ENCODE peak calls at places on chromosomes 4 and X, in eight cellular contexts. One of them, this sample, is unnamed.

GRCh38 chr4:8820178-8821102 is 51.2 kb downstream of the HMX1 start:
- DNase-seq in GM12891: no peak
- DNase-seq in A549: no peak
- DNase-seq in body of pancreas: no peak
- DNase-seq in uterus: no peak
- DNase-seq in tibial nerve: no peak
- DNase-seq in IMR-90: no peak
- DNase-seq in heart left ventricle: no peak
- DNase-seq in this sample: no peak

GRCh38 chr4:178671766-178672165 is 1229.5 kb upstream of the AGA start:
- DNase-seq in GM12891: no peak
- DNase-seq in A549: no peak
- DNase-seq in body of pancreas: no peak
- DNase-seq in uterus: no peak
- DNase-seq in tibial nerve: no peak
- DNase-seq in IMR-90: no peak
- DNase-seq in heart left ventricle: no peak
- DNase-seq in this sample: no peak

GRCh38 chrX:153614818-153615217 is 15.9 kb upstream of the CCNQ start:
- DNase-seq in GM12891: no peak
- DNase-seq in A549: no peak
- DNase-seq in body of pancreas: no peak
- DNase-seq in uterus: no peak
- DNase-seq in tibial nerve: no peak
- DNase-seq in IMR-90: no peak
- DNase-seq in heart left ventricle: no peak
- DNase-seq in this sample: no peak

GRCh38 chrX:6120329-6120728 is 108.3 kb downstream of the NLGN4X start:
- DNase-seq in GM12891: no peak
- DNase-seq in A549: no peak
- DNase-seq in body of pancreas: no peak
- DNase-seq in uterus: no peak
- DNase-seq in tibial nerve: no peak
- DNase-seq in IMR-90: no peak
- DNase-seq in heart left ventricle: no peak
- DNase-seq in this sample: no peak

GRCh38 chr4:8295471-8295870 is 25.9 kb downstream of the HTRA3 start:
- DNase-seq in GM12891: no peak
- DNase-seq in A549: no peak
- DNase-seq in body of pancreas: no peak
- DNase-seq in uterus: peak; percentile 8
- DNase-seq in tibial nerve: no peak
- DNase-seq in IMR-90: no peak
- DNase-seq in heart left ventricle: no peak
- DNase-seq in this sample: no peak

GRCh38 chr4:152102184-152103000 is 341.6 kb upstream of the GATB start:
- DNase-seq in GM12891: no peak
- DNase-seq in A549: no peak
- DNase-seq in body of pancreas: no peak
- DNase-seq in uterus: no peak
- DNase-seq in tibial nerve: no peak
- DNase-seq in IMR-90: peak; percentile 92
- DNase-seq in heart left ventricle: no peak
- DNase-seq in this sample: no peak

GRCh38 chrX:49177338-49177833 is 5.7 kb downstream of the PLP2 start:
- DNase-seq in GM12891: no peak
- DNase-seq in A549: no peak
- DNase-seq in body of pancreas: no peak
- DNase-seq in uterus: no peak
- DNase-seq in tibial nerve: no peak
- DNase-seq in IMR-90: no peak
- DNase-seq in heart left ventricle: no peak
- DNase-seq in this sample: peak; percentile 93

GRCh38 chrX:6021316-6022091 is 207.2 kb downstream of the NLGN4X start:
- DNase-seq in GM12891: peak; percentile 1
- DNase-seq in A549: no peak
- DNase-seq in body of pancreas: peak; percentile 29
- DNase-seq in uterus: no peak
- DNase-seq in tibial nerve: peak; percentile 13
- DNase-seq in IMR-90: peak; percentile 0
- DNase-seq in heart left ventricle: no peak
- DNase-seq in this sample: peak; percentile 0

GRCh38 chr4:2413821-2414610 is 4.4 kb downstream of the ZFYVE28 start:
- DNase-seq in GM12891: no peak
- DNase-seq in A549: no peak
- DNase-seq in body of pancreas: no peak
- DNase-seq in uterus: no peak
- DNase-seq in tibial nerve: no peak
- DNase-seq in IMR-90: no peak
- DNase-seq in heart left ventricle: peak; percentile 24
- DNase-seq in this sample: no peak

GRCh38 chr4:44071959-44072955 is 376.4 kb downstream of the KCTD8 start:
- DNase-seq in GM12891: no peak
- DNase-seq in A549: no peak
- DNase-seq in body of pancreas: no peak
- DNase-seq in uterus: no peak
- DNase-seq in tibial nerve: no peak
- DNase-seq in IMR-90: no peak
- DNase-seq in heart left ventricle: no peak
- DNase-seq in this sample: no peak

GRCh38 chr4:81069706-81070331 is 39.3 kb downstream of the BMP3 start:
- DNase-seq in GM12891: no peak
- DNase-seq in A549: peak; percentile 7
- DNase-seq in body of pancreas: peak; percentile 85
- DNase-seq in uterus: peak; percentile 28
- DNase-seq in tibial nerve: peak; percentile 42
- DNase-seq in IMR-90: peak; percentile 90
- DNase-seq in heart left ventricle: peak; percentile 29
- DNase-seq in this sample: peak; percentile 73

GRCh38 chrX:152912121-152912520 is 14.3 kb downstream of the ZNF185 start:
- DNase-seq in GM12891: no peak
- DNase-seq in A549: no peak
- DNase-seq in body of pancreas: no peak
- DNase-seq in uterus: no peak
- DNase-seq in tibial nerve: no peak
- DNase-seq in IMR-90: no peak
- DNase-seq in heart left ventricle: peak; percentile 9
- DNase-seq in this sample: peak; percentile 3

GRCh38 chr4:54281060-54281781 is 52.1 kb downstream of the PDGFRA start:
- DNase-seq in GM12891: no peak
- DNase-seq in A549: no peak
- DNase-seq in body of pancreas: peak; percentile 90
- DNase-seq in uterus: peak; percentile 76
- DNase-seq in tibial nerve: peak; percentile 41
- DNase-seq in IMR-90: peak; percentile 93
- DNase-seq in heart left ventricle: peak; percentile 91
- DNase-seq in this sample: no peak

GRCh38 chr4:74413265-74413664 is 31.7 kb upstream of the AREG start:
- DNase-seq in GM12891: no peak
- DNase-seq in A549: no peak
- DNase-seq in body of pancreas: no peak
- DNase-seq in uterus: no peak
- DNase-seq in tibial nerve: no peak
- DNase-seq in IMR-90: no peak
- DNase-seq in heart left ventricle: no peak
- DNase-seq in this sample: no peak

GRCh38 chr4:181536196-181536746 is 706.9 kb upstream of the TENM3 start:
- DNase-seq in GM12891: no peak
- DNase-seq in A549: no peak
- DNase-seq in body of pancreas: no peak
- DNase-seq in uterus: no peak
- DNase-seq in tibial nerve: no peak
- DNase-seq in IMR-90: peak; percentile 13
- DNase-seq in heart left ventricle: no peak
- DNase-seq in this sample: no peak

GRCh38 chr4:121900132-121900983 is 30.1 kb upstream of the BBS7 start:
- DNase-seq in GM12891: peak; percentile 14
- DNase-seq in A549: peak; percentile 21
- DNase-seq in body of pancreas: peak; percentile 50
- DNase-seq in uterus: peak; percentile 14
- DNase-seq in tibial nerve: no peak
- DNase-seq in IMR-90: peak; percentile 61
- DNase-seq in heart left ventricle: peak; percentile 29
- DNase-seq in this sample: peak; percentile 48

GRCh38 chr4:152045781-152046571 is 285.2 kb upstream of the GATB start:
- DNase-seq in GM12891: peak; percentile 53
- DNase-seq in A549: peak; percentile 25
- DNase-seq in body of pancreas: peak; percentile 46
- DNase-seq in uterus: no peak
- DNase-seq in tibial nerve: no peak
- DNase-seq in IMR-90: no peak
- DNase-seq in heart left ventricle: peak; percentile 42
- DNase-seq in this sample: no peak

GRCh38 chr4:159159611-159160010 is 56.7 kb downstream of the RAPGEF2 start:
- DNase-seq in GM12891: no peak
- DNase-seq in A549: no peak
- DNase-seq in body of pancreas: no peak
- DNase-seq in uterus: no peak
- DNase-seq in tibial nerve: no peak
- DNase-seq in IMR-90: no peak
- DNase-seq in heart left ventricle: no peak
- DNase-seq in this sample: no peak

GRCh38 chr4:159158083-159158617 is 55.3 kb downstream of the RAPGEF2 start:
- DNase-seq in GM12891: no peak
- DNase-seq in A549: no peak
- DNase-seq in body of pancreas: no peak
- DNase-seq in uterus: no peak
- DNase-seq in tibial nerve: no peak
- DNase-seq in IMR-90: no peak
- DNase-seq in heart left ventricle: no peak
- DNase-seq in this sample: no peak

GRCh38 chr4:159162576-159162975 is 59.7 kb downstream of the RAPGEF2 start:
- DNase-seq in GM12891: no peak
- DNase-seq in A549: no peak
- DNase-seq in body of pancreas: no peak
- DNase-seq in uterus: no peak
- DNase-seq in tibial nerve: no peak
- DNase-seq in IMR-90: no peak
- DNase-seq in heart left ventricle: no peak
- DNase-seq in this sample: no peak

GRCh38 chr4:159160242-159160641 is 57.4 kb downstream of the RAPGEF2 start:
- DNase-seq in GM12891: no peak
- DNase-seq in A549: peak; percentile 3
- DNase-seq in body of pancreas: no peak
- DNase-seq in uterus: no peak
- DNase-seq in tibial nerve: no peak
- DNase-seq in IMR-90: no peak
- DNase-seq in heart left ventricle: no peak
- DNase-seq in this sample: no peak

GRCh38 chr4:159158989-159159388 is 56.1 kb downstream of the RAPGEF2 start:
- DNase-seq in GM12891: no peak
- DNase-seq in A549: no peak
- DNase-seq in body of pancreas: no peak
- DNase-seq in uterus: no peak
- DNase-seq in tibial nerve: no peak
- DNase-seq in IMR-90: no peak
- DNase-seq in heart left ventricle: no peak
- DNase-seq in this sample: no peak
- TF ChIP-seq POLR2A in GM12891: no peak
- TF ChIP-seq POLR2A in A549: no peak
- TF ChIP-seq POLR2A in body of pancreas: no peak
- TF ChIP-seq POLR2A in uterus: no peak
- TF ChIP-seq POLR2A in tibial nerve: no peak
- TF ChIP-seq POLR2A in IMR-90: no peak
- TF ChIP-seq POLR2A in heart left ventricle: no peak
- TF ChIP-seq POLR2A in this sample: no peak

GRCh38 chrX:86044210-86044609 is 3.1 kb downstream of the CHM start:
- DNase-seq in GM12891: no peak
- DNase-seq in A549: no peak
- DNase-seq in body of pancreas: no peak
- DNase-seq in uterus: no peak
- DNase-seq in tibial nerve: no peak
- DNase-seq in IMR-90: no peak
- DNase-seq in heart left ventricle: no peak
- DNase-seq in this sample: peak; percentile 27

GRCh38 chrX:86051741-86052140 is 4.4 kb upstream of the CHM start:
- DNase-seq in GM12891: no peak
- DNase-seq in A549: no peak
- DNase-seq in body of pancreas: no peak
- DNase-seq in uterus: no peak
- DNase-seq in tibial nerve: no peak
- DNase-seq in IMR-90: no peak
- DNase-seq in heart left ventricle: no peak
- DNase-seq in this sample: no peak

GRCh38 chrX:86047174-86047991 is at the start of gene CHM:
- DNase-seq in GM12891: peak; percentile 36
- DNase-seq in A549: peak; percentile 75
- DNase-seq in body of pancreas: peak; percentile 74
- DNase-seq in uterus: peak; percentile 48
- DNase-seq in tibial nerve: peak; percentile 14
- DNase-seq in IMR-90: peak; percentile 84
- DNase-seq in heart left ventricle: peak; percentile 43
- DNase-seq in this sample: no peak
- TF ChIP-seq POLR2A in GM12891: peak; percentile 69
- TF ChIP-seq POLR2A in A549: peak; percentile 35
- TF ChIP-seq POLR2A in body of pancreas: peak; percentile 69
- TF ChIP-seq POLR2A in uterus: peak; percentile 52
- TF ChIP-seq POLR2A in tibial nerve: no peak
- TF ChIP-seq POLR2A in IMR-90: peak; percentile 82
- TF ChIP-seq POLR2A in heart left ventricle: no peak
- TF ChIP-seq POLR2A in this sample: peak; percentile 72

GRCh38 chrX:20141281-20142220 is at the start of gene EIF1AX:
- DNase-seq in GM12891: peak; percentile 54
- DNase-seq in A549: peak; percentile 62
- DNase-seq in body of pancreas: peak; percentile 98
- DNase-seq in uterus: peak; percentile 99
- DNase-seq in tibial nerve: peak; percentile 93
- DNase-seq in IMR-90: peak; percentile 99
- DNase-seq in heart left ventricle: peak; percentile 99
- DNase-seq in this sample: peak; percentile 97
- TF ChIP-seq POLR2A in GM12891: peak; percentile 61
- TF ChIP-seq POLR2A in A549: peak; percentile 47
- TF ChIP-seq POLR2A in body of pancreas: peak; percentile 95
- TF ChIP-seq POLR2A in uterus: peak; percentile 97
- TF ChIP-seq POLR2A in tibial nerve: peak; percentile 84
- TF ChIP-seq POLR2A in IMR-90: peak; percentile 89
- TF ChIP-seq POLR2A in heart left ventricle: peak; percentile 96
- TF ChIP-seq POLR2A in this sample: peak; percentile 84

GRCh38 chrX:45771560-45772340 is 571.1 kb upstream of the DIPK2B start:
- DNase-seq in GM12891: no peak
- DNase-seq in A549: no peak
- DNase-seq in body of pancreas: no peak
- DNase-seq in uterus: no peak
- DNase-seq in tibial nerve: no peak
- DNase-seq in IMR-90: peak; percentile 80
- DNase-seq in heart left ventricle: no peak
- DNase-seq in this sample: peak; percentile 0

GRCh38 chrX:45767021-45767491 is 566.4 kb upstream of the DIPK2B start:
- DNase-seq in GM12891: no peak
- DNase-seq in A549: no peak
- DNase-seq in body of pancreas: no peak
- DNase-seq in uterus: no peak
- DNase-seq in tibial nerve: no peak
- DNase-seq in IMR-90: peak; percentile 43
- DNase-seq in heart left ventricle: no peak
- DNase-seq in this sample: peak; percentile 63

GRCh38 chrX:45771114-45771513 is 570.4 kb upstream of the DIPK2B start:
- DNase-seq in GM12891: no peak
- DNase-seq in A549: peak; percentile 59
- DNase-seq in body of pancreas: no peak
- DNase-seq in uterus: peak; percentile 38
- DNase-seq in tibial nerve: no peak
- DNase-seq in IMR-90: peak; percentile 96
- DNase-seq in heart left ventricle: no peak
- DNase-seq in this sample: peak; percentile 2

GRCh38 chrX:45768666-45769065 is 568.0 kb upstream of the DIPK2B start:
- DNase-seq in GM12891: no peak
- DNase-seq in A549: no peak
- DNase-seq in body of pancreas: no peak
- DNase-seq in uterus: no peak
- DNase-seq in tibial nerve: no peak
- DNase-seq in IMR-90: no peak
- DNase-seq in heart left ventricle: no peak
- DNase-seq in this sample: no peak

GRCh38 chrX:45769919-45770582 is 569.4 kb upstream of the DIPK2B start:
- DNase-seq in GM12891: peak; percentile 20
- DNase-seq in A549: peak; percentile 74
- DNase-seq in body of pancreas: peak; percentile 77
- DNase-seq in uterus: peak; percentile 76
- DNase-seq in tibial nerve: peak; percentile 36
- DNase-seq in IMR-90: peak; percentile 91
- DNase-seq in heart left ventricle: peak; percentile 67
- DNase-seq in this sample: peak; percentile 46
- TF ChIP-seq POLR2A in GM12891: peak; percentile 74
- TF ChIP-seq POLR2A in A549: no peak
- TF ChIP-seq POLR2A in body of pancreas: peak; percentile 54
- TF ChIP-seq POLR2A in uterus: peak; percentile 54
- TF ChIP-seq POLR2A in tibial nerve: no peak
- TF ChIP-seq POLR2A in IMR-90: peak; percentile 83
- TF ChIP-seq POLR2A in heart left ventricle: no peak
- TF ChIP-seq POLR2A in this sample: no peak

This sample was measured in erythroblast.